ENCODE peak calls at places on chromosomes 5 and 9, in eight cellular contexts. V is lung, D is activated B cell treated with CpG ODN at 0.5 μM for 24 hours, Y is foreskin keratinocyte, E is mammary epithelial cell, Z is GM20000, P is hepatocyte, S is endothelial cell. X is an unnamed sample.

GRCh38 chr9:10438955-10439354 is 173.8 kb downstream of the PTPRD start:
- DNase-seq in V (no peak), D (no peak), Y (no peak), E (no peak), Z (no peak), P (no peak), S (no peak), X (no peak)

GRCh38 chr9:93200449-93200742 is 16.5 kb downstream of the WNK2 start:
- DNase-seq in V (no peak), D (no peak), Y (no peak), E (no peak), Z (no peak), P (no peak), S (no peak), X (no peak)

GRCh38 chr9:26723486-26723885 is 169.1 kb downstream of the CAAP1 start:
- DNase-seq in V (no peak), D (no peak), Y (no peak), E (peak; percentile 31), Z (peak; percentile 29), P (peak; percentile 49), S (peak; percentile 80), X (no peak)

GRCh38 chr5:126430631-126431030 is 7.4 kb downstream of the GRAMD2B start:
- DNase-seq in V (no peak), D (no peak), Y (no peak), E (no peak), Z (no peak), P (no peak), S (no peak), X (no peak)

GRCh38 chr5:20601678-20602100 is 613.7 kb upstream of the CDH18 start:
- DNase-seq in V (no peak), D (no peak), Y (peak; percentile 17), E (peak; percentile 61), Z (no peak), P (peak; percentile 40), S (no peak), X (peak; percentile 48)

GRCh38 chr5:90878549-90879196 is 320.1 kb downstream of the ADGRV1 start:
- DNase-seq in V (peak; percentile 55), D (no peak), Y (no peak), E (peak; percentile 16), Z (no peak), P (peak; percentile 47), S (no peak), X (no peak)

GRCh38 chr9:130445268-130445983 is 665 bp downstream of the ASS1 start:
- DNase-seq in V (peak; percentile 61), D (no peak), Y (no peak), E (peak; percentile 72), Z (no peak), P (peak; percentile 78), S (peak; percentile 42), X (no peak)

GRCh38 chr5:34062419-34062818 is 19.4 kb upstream of the C1QTNF3 start:
- DNase-seq in V (no peak), D (no peak), Y (no peak), E (peak; percentile 56), Z (no peak), P (no peak), S (no peak), X (no peak)

GRCh38 chr5:177023247-177023703 is 779 bp downstream of the ZNF346 start:
- DNase-seq in V (no peak), D (peak; percentile 16), Y (no peak), E (peak; percentile 29), Z (peak; percentile 46), P (peak; percentile 10), S (no peak), X (no peak)

GRCh38 chr5:11719888-11720481 is 184.3 kb downstream of the CTNND2 start:
- DNase-seq in V (peak; percentile 32), D (no peak), Y (peak; percentile 8), E (peak; percentile 2), Z (peak; percentile 4), P (peak; percentile 83), S (peak; percentile 74), X (peak; percentile 14)

GRCh38 chr9:107782381-107782780 is 292.8 kb upstream of the KLF4 start:
- DNase-seq in V (no peak), D (no peak), Y (no peak), E (no peak), Z (no peak), P (no peak), S (no peak), X (no peak)

GRCh38 chr9:135772056-135773042 is 70.4 kb downstream of the KCNT1 start:
- DNase-seq in V (no peak), D (no peak), Y (no peak), E (no peak), Z (no peak), P (no peak), S (no peak), X (no peak)

GRCh38 chr9:134191455-134192209 is 27.3 kb upstream of the RNU6ATAC start:
- DNase-seq in V (no peak), D (no peak), Y (no peak), E (no peak), Z (no peak), P (no peak), S (no peak), X (no peak)

GRCh38 chr5:57665146-57665936 is 182.7 kb upstream of the ACTBL2 start:
- DNase-seq in V (no peak), D (no peak), Y (no peak), E (peak; percentile 31), Z (no peak), P (no peak), S (no peak), X (no peak)

GRCh38 chr5:57659889-57660288 is 177.3 kb upstream of the ACTBL2 start:
- DNase-seq in V (no peak), D (no peak), Y (no peak), E (no peak), Z (no peak), P (no peak), S (no peak), X (no peak)

GRCh38 chr5:57663466-57663865 is 180.9 kb upstream of the ACTBL2 start:
- DNase-seq in V (no peak), D (no peak), Y (no peak), E (no peak), Z (no peak), P (no peak), S (no peak), X (no peak)

GRCh38 chr5:57664700-57665099 is 182.1 kb upstream of the ACTBL2 start:
- DNase-seq in V (no peak), D (no peak), Y (no peak), E (no peak), Z (no peak), P (no peak), S (no peak), X (no peak)

DNA sequence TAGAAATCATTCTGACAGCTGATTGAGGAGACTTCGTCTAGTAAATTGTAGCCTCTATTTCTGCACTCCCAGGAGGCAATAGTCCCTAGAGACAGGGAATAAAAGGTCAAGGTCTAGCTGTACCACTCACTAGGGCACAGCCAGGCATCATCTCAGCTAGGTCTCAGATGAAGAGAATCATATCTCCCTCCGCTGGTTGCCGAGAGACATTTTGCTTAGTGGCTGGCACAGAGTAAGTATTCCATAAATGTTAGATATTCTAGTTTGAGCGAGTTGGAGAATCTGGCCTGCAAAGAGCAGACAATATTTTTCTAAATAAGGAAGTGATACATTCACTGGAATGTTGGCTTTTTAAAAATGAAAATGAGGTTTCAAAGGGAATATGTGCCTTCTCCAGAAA is 180.4 kb upstream of the ACTBL2 start:
- DNase-seq in V (no peak), D (no peak), Y (no peak), E (no peak), Z (no peak), P (no peak), S (no peak), X (no peak)
- TF ChIP-seq CTCF in V (no peak), D (no peak), Y (no peak), E (no peak), Z (no peak), P (no peak), S (no peak), X (no peak)

DNA sequence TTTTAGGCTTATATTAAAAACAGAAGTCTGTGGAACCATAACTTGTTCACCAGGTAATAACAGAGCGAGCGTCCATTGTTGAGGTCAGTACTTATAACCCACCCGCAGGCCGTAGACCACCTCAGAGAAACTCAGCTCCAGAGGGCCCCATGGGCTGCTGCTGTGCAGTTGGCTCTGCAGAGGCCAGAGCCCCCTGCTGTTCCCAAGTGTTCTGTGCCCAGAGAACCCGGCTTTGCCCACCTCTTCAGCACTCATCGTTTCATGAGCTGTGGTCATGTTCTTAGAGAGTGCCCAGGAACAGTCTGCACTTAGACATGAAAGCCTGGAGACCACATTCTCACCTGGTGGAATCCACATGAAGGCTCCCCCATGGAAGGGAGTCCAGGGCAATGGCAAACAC is 50.4 kb upstream of the SLC2A8 start:
- DNase-seq in V (no peak), D (no peak), Y (no peak), E (no peak), Z (no peak), P (no peak), S (peak; percentile 19), X (no peak)
- TF ChIP-seq CTCF in V (no peak), D (no peak), Y (peak; percentile 23), E (peak; percentile 23), Z (no peak), P (peak; percentile 7), S (no peak), X (no peak)

GRCh38 chr5:80703291-80703690 is 48.5 kb upstream of the DHFR start:
- DNase-seq in V (no peak), D (no peak), Y (no peak), E (no peak), Z (no peak), P (no peak), S (no peak), X (no peak)

GRCh38 chr5:80698369-80698768 is 43.6 kb upstream of the DHFR start:
- DNase-seq in V (no peak), D (no peak), Y (no peak), E (no peak), Z (no peak), P (no peak), S (no peak), X (no peak)

GRCh38 chr5:80704221-80704620 is 49.4 kb upstream of the DHFR start:
- DNase-seq in V (no peak), D (no peak), Y (no peak), E (no peak), Z (no peak), P (no peak), S (no peak), X (no peak)

GRCh38 chr5:80703747-80704146 is 49.0 kb upstream of the DHFR start:
- DNase-seq in V (no peak), D (no peak), Y (no peak), E (no peak), Z (no peak), P (no peak), S (no peak), X (no peak)

DNA sequence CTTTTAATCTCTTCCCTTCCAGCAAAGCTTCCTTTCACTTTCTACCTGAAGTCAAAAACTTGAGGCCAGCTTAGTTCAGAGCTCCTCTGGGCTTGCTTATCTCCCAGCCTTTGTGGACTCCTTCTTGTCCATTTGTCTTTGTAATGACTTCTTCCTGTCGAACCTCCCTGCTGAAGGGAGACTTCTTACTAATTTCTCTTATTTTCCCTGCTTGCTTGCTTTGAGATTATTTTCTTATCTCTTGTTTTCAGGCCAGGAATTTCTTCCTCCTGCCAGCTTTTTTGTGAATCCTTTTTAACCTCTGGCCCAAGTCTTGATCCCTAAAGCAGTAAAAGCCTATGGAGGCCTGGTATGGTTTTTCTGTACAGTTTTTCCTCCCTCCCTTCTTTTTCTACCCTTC is 46.8 kb upstream of the DHFR start:
- DNase-seq in V (no peak), D (no peak), Y (no peak), E (no peak), Z (no peak), P (no peak), S (no peak), X (no peak)
- TF ChIP-seq CTCF in V (no peak), D (no peak), Y (no peak), E (no peak), Z (no peak), P (no peak), S (no peak), X (no peak)

GRCh38 chr5:169577966-169578365 is 5.6 kb upstream of the SPDL1 start:
- DNase-seq in V (no peak), D (no peak), Y (no peak), E (peak; percentile 32), Z (no peak), P (peak; percentile 42), S (no peak), X (no peak)
- TF ChIP-seq CTCF in V (no peak), D (no peak), Y (peak; percentile 82), E (peak; percentile 52), Z (peak; percentile 9), P (peak; percentile 54), S (no peak), X (peak; percentile 44)